ENCODE peak calls at places on chromosomes 3 and 15, in five cellular contexts. W, U, Z, L and H are unnamed samples.

GRCh38 chr3:139541156-139541897 is 1.8 kb upstream of the RBP1 start:
- DNase-seq in W (no peak), U (no peak), Z (no peak), L (no peak), H (no peak)

GRCh38 chr3:177262396-177262795 is 65.1 kb upstream of the TBL1XR1 start:
- DNase-seq in W (peak), U (no peak), Z (no peak), L (no peak), H (no peak)

GRCh38 chr15:101325263-101326025 is 30.4 kb upstream of the SNRPA1 start:
- DNase-seq in W (no peak), U (no peak), Z (no peak), L (no peak), H (no peak)

GRCh38 chr3:177827517-177828249 is 630.4 kb upstream of the TBL1XR1 start:
- DNase-seq in W (peak), U (peak), Z (no peak), L (no peak), H (peak)

GRCh38 chr3:145417678-145418077 is 743.3 kb downstream of the PLOD2 start:
- DNase-seq in W (no peak), U (no peak), Z (no peak), L (no peak), H (no peak)

GRCh38 chr15:101411085-101411484 is 78.4 kb downstream of the PCSK6 start:
- DNase-seq in W (no peak), U (no peak), Z (no peak), L (no peak), H (no peak)

GRCh38 chr15:66135664-66136063 is 117.9 kb downstream of the MEGF11 start:
- DNase-seq in W (no peak), U (no peak), Z (no peak), L (no peak), H (no peak)

GRCh38 chr3:33467786-33468185 is 27.6 kb upstream of the UBP1 start:
- DNase-seq in W (no peak), U (no peak), Z (no peak), L (no peak), H (no peak)

GRCh38 chr3:66362541-66362941 is 138.3 kb downstream of the LRIG1 start:
- DNase-seq in W (peak), U (no peak), Z (no peak), L (no peak), H (peak)

GRCh38 chr15:77784361-77785292 is 151.9 kb upstream of the LINGO1 start:
- DNase-seq in W (peak), U (no peak), Z (no peak), L (no peak), H (peak)

GRCh38 chr15:68353418-68354145 is 76.0 kb downstream of the FEM1B start:
- DNase-seq in W (no peak), U (no peak), Z (no peak), L (no peak), H (no peak)

GRCh38 chr15:96331942-96332853 is 1.7 kb downstream of the NR2F2 start:
- DNase-seq in W (peak), U (no peak), Z (no peak), L (no peak), H (peak)

GRCh38 chr3:179961081-179962078 is 75.4 kb downstream of the PEX5L start:
- DNase-seq in W (no peak), U (no peak), Z (no peak), L (no peak), H (no peak)

GRCh38 chr3:186021673-186022362 is 84.0 kb upstream of the TRA2B start:
- DNase-seq in W (peak), U (no peak), Z (no peak), L (no peak), H (peak)

GRCh38 chr3:184620101-184620798 is 58.7 kb downstream of the EPHB3 start:
- DNase-seq in W (peak), U (peak), Z (no peak), L (no peak), H (no peak)

GRCh38 chr3:194851941-194852340 is 166.3 kb downstream of the FAM43A start:
- DNase-seq in W (no peak), U (no peak), Z (no peak), L (no peak), H (no peak)

GRCh38 chr3:14555835-14556234 is 15.7 kb upstream of the GRIP2 start:
- DNase-seq in W (no peak), U (no peak), Z (no peak), L (no peak), H (peak)

GRCh38 chr15:40855706-40856234 is 11.9 kb downstream of the SPINT1 start:
- DNase-seq in W (no peak), U (no peak), Z (no peak), L (no peak), H (no peak)

GRCh38 chr3:49787536-49787935 is 1.2 kb upstream of the IP6K1 start:
- DNase-seq in W (no peak), U (no peak), Z (no peak), L (no peak), H (no peak)

GRCh38 chr15:88613074-88613944 is 7.8 kb upstream of the AEN start:
- DNase-seq in W (peak), U (no peak), Z (no peak), L (no peak), H (no peak)

GRCh38 chr15:59140422-59141226 is 35.7 kb downstream of the CCNB2 start:
- DNase-seq in W (no peak), U (no peak), Z (no peak), L (no peak), H (no peak)

GRCh38 chr15:29669823-29670222 is 152.4 kb downstream of the TJP1 start:
- DNase-seq in W (peak), U (no peak), Z (no peak), L (no peak), H (peak)

GRCh38 chr3:99669879-99670555 is 31.6 kb downstream of the COL8A1 start:
- DNase-seq in W (peak), U (no peak), Z (no peak), L (no peak), H (no peak)

GRCh38 chr3:185199671-185200070 is 46.8 kb upstream of the C3orf70 start:
- DNase-seq in W (no peak), U (no peak), Z (no peak), L (no peak), H (no peak)

GRCh38 chr15:48522911-48523310 is 122.6 kb downstream of the FBN1 start:
- DNase-seq in W (no peak), U (no peak), Z (no peak), L (no peak), H (no peak)

GRCh38 chr3:110711130-110711832 is 360.3 kb upstream of the NECTIN3 start:
- DNase-seq in W (no peak), U (no peak), Z (no peak), L (no peak), H (no peak)

GRCh38 chr3:49295489-49296058 is 18.5 kb upstream of the C3orf62 start:
- DNase-seq in W (peak), U (no peak), Z (no peak), L (peak), H (peak)

GRCh38 chr15:35289029-35289617 is 204.0 kb upstream of the NANOGP8 start:
- DNase-seq in W (peak), U (peak), Z (no peak), L (no peak), H (peak)

GRCh38 chr15:62209821-62210220 is 44.7 kb upstream of the C2CD4B start:
- DNase-seq in W (no peak), U (no peak), Z (no peak), L (no peak), H (no peak)

GRCh38 chr3:186239321-186239720 is 122.7 kb downstream of the DGKG start:
- DNase-seq in W (no peak), U (no peak), Z (no peak), L (no peak), H (peak)

GRCh38 chr3:114450008-114450596 is 156.3 kb downstream of the TIGIT start:
- DNase-seq in W (no peak), U (no peak), Z (no peak), L (no peak), H (no peak)